ENCODE peak calls at places on chromosomes 4 and X, in ten cellular contexts. W is coronary artery; Z is thoracic aorta; T is HCT116; E is bronchial epithelial cell; R is CD8-positive, alpha-beta T cell; I is fibroblast of mammary gland; O is heart left ventricle; X is cardiac fibroblast; D is mammary epithelial cell. U is an unnamed sample.

GRCh38 chrX:115023139-115023538 is 5.7 kb upstream of the IL13RA2 start:
- DNase-seq in X (peak; percentile 70), T (peak; percentile 15), E (peak; percentile 96), I (peak; percentile 87), Z (no peak), O (no peak), D (peak; percentile 90), W (no peak), R (no peak), U (no peak)

GRCh38 chrX:9644335-9644734 is 121.3 kb downstream of the GPR143 start:
- DNase-seq in E (no peak), T (no peak), I (no peak), O (no peak), Z (no peak), W (no peak), X (no peak), D (no peak), R (peak; percentile 19), U (no peak)

GRCh38 chrX:19846995-19847790 is 40.2 kb downstream of the SH3KBP1 start:
- DNase-seq in R (no peak), I (peak; percentile 87), E (peak; percentile 57), Z (no peak), W (peak; percentile 57), T (no peak), D (peak; percentile 65), X (peak; percentile 77), O (no peak), U (no peak)

GRCh38 chr4:157014621-157015591 is 43.3 kb upstream of the PDGFC start:
- DNase-seq in I (peak; percentile 93), O (no peak), X (peak; percentile 90), Z (no peak), D (peak; percentile 76), T (peak; percentile 29), R (no peak), E (peak; percentile 45), W (no peak), U (no peak)

GRCh38 chr4:24105183-24106039 is 215.6 kb upstream of the PPARGC1A start:
- DNase-seq in R (no peak), Z (no peak), O (no peak), I (peak; percentile 99), D (peak; percentile 2), T (no peak), W (no peak), E (peak; percentile 88), X (peak; percentile 94), U (no peak)

GRCh38 chrX:115642895-115643530 is 82.0 kb downstream of the PLS3 start:
- DNase-seq in R (peak; percentile 0), X (peak; percentile 71), I (peak; percentile 84), Z (no peak), W (no peak), E (peak; percentile 38), T (peak; percentile 15), O (peak; percentile 15), D (peak; percentile 32), U (no peak)

GRCh38 chr4:3418029-3418762 is 23.6 kb upstream of the HGFAC start:
- DNase-seq in O (no peak), W (no peak), Z (no peak), T (no peak), R (no peak), X (no peak), E (no peak), D (no peak), I (no peak), U (no peak)

GRCh38 chrX:12245650-12246645 is 107.7 kb downstream of the FRMPD4 start:
- DNase-seq in E (no peak), X (peak; percentile 68), O (no peak), W (no peak), I (peak; percentile 91), Z (no peak), R (no peak), D (peak; percentile 71), T (no peak), U (no peak)

GRCh38 chrX:154431321-154431720 is 2.8 kb downstream of the ATP6AP1 start:
- DNase-seq in O (no peak), E (no peak), X (no peak), Z (no peak), D (no peak), R (no peak), T (no peak), I (no peak), W (no peak), U (no peak)
- H3K4me3 ChIP-seq in O (no peak overlapping the region), E (no peak overlapping the region), X (no peak overlapping the region), Z (no peak overlapping the region), D (no peak overlapping the region), R (no peak overlapping the region), T (no peak overlapping the region), I (no peak overlapping the region), W (no peak overlapping the region), U (no peak overlapping the region)

GRCh38 chr4:2062168-2062807 is 3.2 kb downstream of the NAT8L start:
- DNase-seq in W (no peak), R (no peak), D (no peak), E (no peak), I (no peak), T (no peak), X (no peak), O (no peak), Z (no peak), U (no peak)

GRCh38 chr4:2059726-2060577 is 825 bp downstream of the NAT8L start:
- DNase-seq in T (no peak), X (no peak), I (peak; percentile 5), R (no peak), O (no peak), Z (no peak), D (no peak), W (no peak), E (no peak), U (no peak)

GRCh38 chr4:2061208-2062131 is 2.3 kb downstream of the NAT8L start:
- DNase-seq in I (no peak), R (no peak), Z (no peak), X (no peak), W (no peak), O (no peak), E (no peak), D (no peak), T (no peak), U (no peak)

GRCh38 chr4:2059034-2059725 is at the start of gene NAT8L:
- DNase-seq in Z (no peak), T (peak; percentile 21), E (no peak), R (no peak), I (no peak), D (no peak), X (peak; percentile 16), O (no peak), W (no peak), U (no peak)

DNA sequence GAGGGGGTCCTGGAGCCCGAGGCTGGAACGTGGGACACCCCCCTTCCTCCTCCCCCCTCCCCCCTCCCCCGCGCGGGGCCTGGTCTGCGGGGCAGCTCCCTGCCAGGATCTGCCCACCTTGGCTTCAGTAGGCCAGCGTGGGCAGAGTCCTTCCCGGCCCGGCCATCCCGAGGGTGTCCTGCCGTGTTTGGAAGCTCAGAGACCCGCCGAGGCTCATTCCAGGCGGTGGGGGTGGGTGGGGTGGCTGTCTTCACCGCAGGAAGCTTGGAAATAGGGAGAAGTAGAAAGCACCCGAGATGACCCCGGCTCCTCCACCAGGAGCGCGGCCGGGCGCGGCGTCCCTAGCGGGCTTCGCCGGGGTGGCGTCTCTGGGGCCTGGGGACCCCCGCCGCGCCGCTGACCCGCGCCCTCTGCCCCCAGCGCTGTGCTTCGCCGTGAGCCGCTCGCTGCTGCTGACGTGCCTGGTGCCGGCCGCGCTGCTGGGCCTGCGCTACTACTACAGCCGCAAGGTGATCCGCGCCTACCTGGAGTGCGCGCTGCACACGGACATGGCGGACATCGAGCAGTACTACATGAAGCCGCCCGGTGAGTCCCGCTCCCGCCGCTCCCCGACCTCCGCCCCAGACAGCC is 1.6 kb downstream of the NAT8L start:
- DNase-seq in T (no peak), E (no peak), W (no peak), O (no peak), X (no peak), R (no peak), D (no peak), Z (no peak), I (no peak), U (no peak)
- TF ChIP-seq CTCF in T (no peak), E (no peak), W (no peak), O (no peak), X (no peak), R (no peak), D (no peak), Z (no peak), I (no peak), U (no peak)

DNA sequence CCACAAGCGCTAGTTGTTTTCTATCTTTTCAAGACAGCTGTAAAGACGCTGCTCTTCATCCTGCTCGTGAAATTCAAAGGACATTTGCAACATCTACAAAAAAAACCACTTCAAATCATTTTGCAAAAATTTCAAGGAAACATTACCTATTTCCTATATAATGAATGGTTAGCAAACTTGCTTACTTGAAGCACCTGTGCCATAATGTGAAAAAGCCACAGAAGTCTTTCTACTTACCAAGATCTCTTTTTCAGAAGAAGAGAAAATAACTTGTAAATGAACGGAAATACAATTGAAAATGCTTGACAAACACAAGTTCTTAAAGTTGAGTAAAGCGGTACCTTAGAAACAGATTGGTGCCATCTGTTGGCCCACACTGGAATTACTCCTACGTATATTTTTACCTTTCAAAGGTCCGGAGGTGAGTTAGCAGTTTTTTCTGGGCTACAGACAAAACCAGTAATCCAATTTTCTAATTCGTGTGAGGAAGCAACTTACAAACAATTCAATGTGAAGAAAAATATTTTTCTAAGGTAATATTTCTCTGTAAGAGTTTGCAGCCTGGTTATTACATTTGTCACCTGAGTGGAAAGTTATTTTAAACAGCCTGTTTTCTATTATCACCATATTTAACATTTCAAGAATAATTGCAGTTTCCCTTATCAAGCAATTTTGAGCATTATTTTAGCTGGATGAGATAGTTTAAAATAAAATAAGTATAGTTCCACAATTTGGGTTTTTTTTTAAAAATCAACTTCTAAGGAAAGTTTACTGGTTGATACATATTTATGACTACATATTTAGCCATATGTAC is at the start of gene TLR6:
- DNase-seq in I (peak; percentile 59), D (peak; percentile 78), T (peak; percentile 80), Z (no peak), W (no peak), E (peak; percentile 79), R (peak; percentile 51), X (peak; percentile 66), O (no peak), U (no peak)
- H3K4me3 ChIP-seq in I (peak within 1 kb of the TSS; percentile 23), D (no peak within 1 kb of the TSS), T (peak within 1 kb of the TSS; percentile 41), Z (peak within 1 kb of the TSS; percentile 62), W (peak within 1 kb of the TSS; percentile 50), E (no peak within 1 kb of the TSS), R (peak within 1 kb of the TSS; percentile 31), X (no peak within 1 kb of the TSS), O (peak within 1 kb of the TSS; percentile 37), U (peak within 1 kb of the TSS; percentile 59)

DNA sequence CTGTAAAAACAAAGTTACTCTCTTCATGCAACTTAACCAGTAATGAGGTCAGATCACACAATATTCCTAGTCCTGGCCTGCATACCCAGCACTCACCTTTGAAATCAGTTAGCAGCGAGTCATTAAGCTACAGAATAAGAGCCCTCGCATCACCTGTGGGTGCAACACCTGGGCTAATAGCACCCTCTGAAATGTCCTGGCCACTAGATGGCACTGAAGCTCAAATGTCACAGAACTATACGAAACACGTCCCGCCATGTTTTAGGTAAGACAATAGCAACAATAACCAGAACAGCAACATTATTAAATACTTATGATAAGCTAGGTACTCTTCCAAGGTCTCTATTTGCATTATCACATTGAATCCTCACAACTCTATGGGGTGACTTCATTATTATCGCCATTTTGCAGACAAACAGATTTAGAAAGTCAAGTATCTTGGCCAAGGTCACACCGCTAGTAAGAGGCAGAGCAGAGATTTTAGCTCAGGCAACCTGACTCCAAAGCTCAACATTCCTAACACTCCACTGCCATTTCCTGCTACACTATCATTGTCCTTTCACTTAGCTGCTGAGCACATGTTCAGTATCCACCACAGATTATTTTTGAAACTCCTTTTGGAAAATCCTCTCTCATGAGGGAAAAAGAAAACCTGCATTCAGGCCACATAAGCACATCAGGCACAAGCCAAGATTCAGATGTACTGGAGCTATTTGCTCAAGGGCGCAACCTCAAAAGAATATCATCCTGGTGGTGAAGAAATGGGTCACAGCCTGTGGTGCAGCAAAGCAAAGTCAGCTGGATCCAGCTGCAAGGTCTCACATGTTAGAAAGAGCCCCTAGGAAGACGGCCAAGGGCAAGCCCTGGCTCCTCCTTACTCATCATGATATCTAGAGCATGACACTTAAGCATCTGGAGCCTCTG is 59.5 kb upstream of the KDR start:
- DNase-seq in D (no peak), E (no peak), W (no peak), Z (no peak), O (no peak), X (peak; percentile 73), T (peak; percentile 64), I (peak; percentile 89), R (no peak), U (no peak)
- TF ChIP-seq CTCF in D (peak; percentile 77), E (peak; percentile 41), W (no peak), Z (no peak), O (peak; percentile 15), X (peak; percentile 11), T (peak; percentile 53), I (peak; percentile 4), R (peak; percentile 30), U (no peak)

U was measured in ascending aorta.